ENCODE peak calls at places on chromosome 4, in eight cellular contexts. B, Y, D, J, C, V, Q and F are unnamed samples. For H3K27me3, the result is how much of the 10 kb centered on the place peaks cover.

GRCh38 chr4:90951037-90951436 is 823.8 kb downstream of the CCSER1 start:
- DNase-seq in B (peak), C (no peak), V (no peak), J (peak), Q (peak), Y (no peak), D (peak), F (no peak)

GRCh38 chr4:116636917-116637316 is 448.5 kb downstream of the TRAM1L1 start:
- DNase-seq in Q (no peak), J (no peak), Y (no peak), B (no peak), D (no peak), V (no peak), C (no peak), F (no peak)

GRCh38 chr4:8905773-8906667 is 34.4 kb upstream of the HMX1 start:
- DNase-seq in J (no peak), B (no peak), V (no peak), D (no peak), Y (no peak), Q (no peak), C (no peak), F (no peak)

GRCh38 chr4:167918077-167918476 is 174.3 kb upstream of the ANXA10 start:
- DNase-seq in Y (no peak), D (no peak), Q (no peak), B (no peak), C (no peak), J (no peak), V (no peak), F (no peak)

GRCh38 chr4:89496851-89497250 is 189.3 kb upstream of the GPRIN3 start:
- DNase-seq in J (peak), C (no peak), B (no peak), V (no peak), D (no peak), Y (no peak), Q (no peak), F (no peak)

GRCh38 chr4:83535520-83535944 is 376 bp upstream of the GPAT3 start:
- DNase-seq in Q (peak), V (peak), B (peak), Y (peak), J (peak), C (peak), D (peak), F (no peak)

GRCh38 chr4:90840828-90841227 is 713.6 kb downstream of the CCSER1 start:
- DNase-seq in B (no peak), C (no peak), J (no peak), Q (no peak), V (no peak), D (peak), Y (no peak), F (no peak)

GRCh38 chr4:48752726-48753125 is 27.4 kb downstream of the FRYL start:
- DNase-seq in V (no peak), Y (no peak), D (peak), B (no peak), Q (no peak), J (no peak), C (no peak), F (no peak)

GRCh38 chr4:123023647-123024046 is 101.2 kb upstream of the NUDT6 start:
- DNase-seq in V (no peak), Y (no peak), D (no peak), C (no peak), Q (no peak), B (no peak), J (no peak), F (no peak)

GRCh38 chr4:119526786-119527550 is 101.6 kb downstream of the PDE5A start:
- DNase-seq in B (no peak), Q (no peak), J (no peak), D (no peak), C (no peak), Y (no peak), V (no peak), F (no peak)

GRCh38 chr4:56958111-56958517 is 19.3 kb downstream of the NOA1 start:
- DNase-seq in B (peak), Y (peak), D (no peak), Q (no peak), C (no peak), V (peak), J (peak), F (no peak)

GRCh38 chr4:170988446-170988845 is 824.8 kb upstream of the GALNTL6 start:
- DNase-seq in B (no peak), J (no peak), D (no peak), V (no peak), Q (no peak), C (no peak), Y (no peak), F (no peak)

GRCh38 chr4:53194727-53195126 is 171.1 kb downstream of the SCFD2 start:
- DNase-seq in J (no peak), Q (no peak), B (no peak), D (no peak), C (no peak), Y (no peak), V (no peak), F (no peak)

GRCh38 chr4:119550857-119551532 is 77.6 kb downstream of the PDE5A start:
- DNase-seq in J (no peak), V (no peak), Y (no peak), C (no peak), D (peak), B (peak), Q (no peak), F (no peak)

GRCh38 chr4:70915874-70916559 is 13.8 kb downstream of the MOB1B start:
- DNase-seq in C (no peak), B (no peak), Q (no peak), Y (no peak), J (no peak), D (no peak), V (no peak), F (no peak)

GRCh38 chr4:71296945-71297344 is 41.9 kb upstream of the SLC4A4 start:
- DNase-seq in Y (no peak), J (no peak), C (no peak), V (no peak), D (no peak), Q (no peak), B (no peak), F (no peak)

GRCh38 chr4:25081866-25082471 is 51.2 kb upstream of the LGI2 start:
- DNase-seq in J (no peak), Y (no peak), D (peak), V (no peak), B (no peak), C (no peak), Q (no peak), F (no peak)

GRCh38 chr4:25088342-25088952 is 57.7 kb upstream of the LGI2 start:
- DNase-seq in B (peak), Q (no peak), V (peak), Y (no peak), D (no peak), C (no peak), J (no peak), F (no peak)

GRCh38 chr4:25090516-25090915 is 59.8 kb upstream of the LGI2 start:
- DNase-seq in B (peak), C (no peak), Q (no peak), D (no peak), V (no peak), Y (no peak), J (no peak), F (no peak)

GRCh38 chr4:25089058-25089763 is 58.5 kb upstream of the LGI2 start:
- DNase-seq in J (no peak), C (no peak), Y (no peak), V (no peak), Q (no peak), D (no peak), B (no peak), F (no peak)

DNA sequence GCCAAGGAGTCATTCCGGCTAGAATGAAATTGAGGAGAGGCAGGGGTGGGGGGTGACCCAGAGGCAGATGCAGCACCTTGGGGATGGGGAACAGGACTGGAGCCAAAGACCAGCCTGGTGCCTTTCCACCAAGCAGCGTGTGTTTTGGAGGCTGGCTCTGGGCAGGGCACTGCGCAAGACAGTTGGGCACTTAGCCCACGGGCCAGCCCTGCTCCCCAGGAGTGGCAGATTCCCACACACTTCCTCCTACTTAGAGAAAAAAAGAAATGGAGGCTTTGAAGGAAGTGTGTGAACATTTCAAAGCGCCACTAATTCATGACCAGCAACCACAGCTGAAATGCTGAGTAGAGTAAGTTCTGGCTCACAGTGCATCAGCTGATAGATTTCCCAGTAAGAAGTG is 54.9 kb upstream of the LGI2 start:
- DNase-seq in B (no peak), C (no peak), Y (no peak), V (peak), Q (no peak), D (no peak), J (no peak), F (no peak)
- H3K27me3 ChIP-seq in B (under half), C (under half), Y (under half), V (under half), Q (under half), D (under half), J (under half), F (under half)

DNA sequence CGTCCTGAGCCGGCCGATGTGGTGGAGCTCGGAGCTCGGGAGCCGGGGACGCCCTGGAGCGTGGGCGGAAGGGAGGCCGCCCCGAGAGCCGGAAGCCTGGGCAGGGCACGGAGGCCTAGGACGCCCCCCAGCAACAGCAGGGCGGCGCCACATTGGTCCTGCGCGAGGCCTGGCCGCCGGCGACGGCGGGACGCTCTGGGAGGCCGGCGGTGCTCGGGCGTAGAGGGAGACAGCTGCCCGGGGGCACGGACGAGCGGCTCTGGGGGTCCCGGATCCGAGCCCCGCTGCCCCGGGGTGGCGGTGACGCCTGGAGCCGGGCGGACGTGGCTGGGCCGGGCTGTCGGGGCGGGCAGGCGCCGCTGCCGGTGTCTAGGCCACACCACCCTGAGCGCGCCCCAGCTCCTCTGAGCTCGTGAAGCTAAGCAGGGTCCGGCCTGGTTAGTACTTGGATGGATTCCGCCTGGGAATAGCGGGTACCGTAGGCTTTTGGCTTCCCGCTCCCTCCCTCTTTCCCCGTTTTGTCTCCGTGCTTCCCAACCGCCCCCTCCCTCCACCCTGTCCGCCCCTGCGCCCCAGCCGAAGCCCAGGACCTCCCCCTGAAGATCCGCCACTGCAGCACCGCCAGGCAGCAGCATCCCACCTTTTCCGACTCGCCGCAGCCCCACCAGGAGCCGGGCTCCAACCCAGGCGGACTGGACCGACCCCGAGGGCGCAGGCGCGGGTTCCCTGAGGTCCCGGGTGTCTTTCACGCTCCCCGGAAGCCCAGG is 12.1 kb downstream of the FRG2 start:
- DNase-seq in V (no peak), Y (no peak), C (no peak), D (peak), Q (no peak), B (no peak), J (no peak), F (no peak)
- H3K27me3 ChIP-seq in V (half or more), Y (under half), C (under half), D (under half), Q (under half), B (under half), J (under half), F (under half)

GRCh38 chr4:112015960-112016359 is 129.3 kb upstream of the FAM241A start:
- DNase-seq in V (no peak), Y (no peak), J (no peak), D (no peak), B (no peak), C (no peak), Q (no peak), F (no peak)
- H3K27me3 ChIP-seq in V (under half), Y (under half), J (under half), D (under half), B (under half), C (under half), Q (under half), F (under half)

GRCh38 chr4:186725422-186726149 is 1.9 kb upstream of the FAT1 start:
- DNase-seq in J (peak), V (peak), Q (peak), D (peak), C (no peak), B (peak), Y (peak), F (no peak)

GRCh38 chr4:186724048-186724860 is 598 bp upstream of the FAT1 start:
- DNase-seq in C (no peak), D (peak), J (peak), B (peak), V (peak), Y (peak), Q (no peak), F (no peak)

GRCh38 chr4:186726150-186726439 is 2.4 kb upstream of the FAT1 start:
- DNase-seq in B (no peak), Q (no peak), C (no peak), V (no peak), Y (no peak), D (no peak), J (no peak), F (no peak)

GRCh38 chr4:186723207-186724047 is at the start of gene FAT1:
- DNase-seq in D (peak), J (peak), Q (no peak), B (peak), V (peak), Y (no peak), C (no peak), F (no peak)

DNA sequence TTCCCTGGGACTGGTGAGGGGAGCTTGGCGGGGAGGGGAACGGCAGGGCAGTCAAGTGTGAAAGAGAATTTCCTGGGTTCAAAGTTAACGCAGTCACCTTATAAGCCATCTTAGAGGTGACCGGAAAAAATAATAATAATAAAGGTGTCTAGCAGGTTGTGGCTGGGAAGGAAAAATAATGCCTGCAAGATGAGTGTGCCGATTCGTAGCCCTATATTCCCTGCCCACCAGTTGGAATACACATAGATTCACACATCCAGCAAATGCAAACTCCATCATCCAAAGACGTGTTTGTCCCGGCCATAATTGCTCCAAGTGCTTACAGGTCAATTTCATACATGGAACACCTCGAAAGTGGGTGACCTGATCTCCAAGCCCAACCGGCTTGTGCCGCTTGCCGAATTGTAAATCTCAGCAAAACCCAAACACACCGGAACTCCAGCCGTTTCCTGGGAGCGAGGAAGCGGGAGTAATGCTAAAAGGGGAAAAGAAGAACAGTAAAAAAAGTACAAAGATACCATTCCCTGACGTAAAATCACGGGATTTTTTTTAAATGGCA is 1.3 kb upstream of the FAT1 start:
- DNase-seq in V (no peak), B (peak), Q (no peak), C (no peak), D (peak), Y (no peak), J (peak), F (no peak)
- H3K27me3 ChIP-seq in V (half or more), B (under half), Q (under half), C (under half), D (under half), Y (under half), J (under half), F (under half)

DNA sequence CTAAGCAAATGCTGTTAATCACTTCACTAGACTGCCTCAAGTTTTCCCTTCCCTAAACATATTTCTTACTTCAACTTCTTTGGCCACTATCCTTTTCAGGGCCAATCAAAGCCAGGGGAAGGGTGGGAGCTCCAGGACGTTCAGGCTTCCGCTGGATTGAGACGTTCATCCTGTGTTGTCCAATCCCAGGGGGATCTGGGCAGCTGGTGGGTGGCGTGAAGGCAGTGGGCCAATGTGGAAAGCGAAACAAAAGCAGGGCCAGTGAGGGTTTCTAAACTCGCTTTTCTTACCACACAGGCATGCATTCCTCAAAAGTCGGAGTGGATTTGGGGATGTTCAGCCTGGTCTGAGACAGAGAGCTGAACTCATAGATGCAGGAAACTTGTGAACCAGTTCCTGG is 7.6 kb downstream of the CXCL13 start:
- DNase-seq in Q (no peak), J (peak), B (no peak), Y (no peak), D (no peak), C (no peak), V (peak), F (no peak)
- H3K27me3 ChIP-seq in Q (under half), J (under half), B (under half), Y (under half), D (under half), C (under half), V (under half), F (under half)